ENCODE peak calls at places on chromosome 15, in eight cellular contexts. One of them, this sample, is unnamed.
A peak's percentile ranks its signal among the peaks of the same experiment; 100 is the strongest.

GRCh38 chr15:61374848-61375247 is 145.7 kb upstream of the RORA start:
- DNase-seq in CD8-positive, alpha-beta T cell: no peak
- DNase-seq in neural progenitor cell: no peak
- DNase-seq in psoas muscle: no peak
- DNase-seq in suprapubic skin: no peak
- DNase-seq in transverse colon: no peak
- DNase-seq in left ventricle myocardium inferior: no peak
- DNase-seq in ovary: no peak
- DNase-seq in this sample: no peak

GRCh38 chr15:23569513-23569912 is 4.0 kb downstream of the MKRN3 start:
- DNase-seq in suprapubic skin: no peak
- DNase-seq in left ventricle myocardium inferior: no peak
- DNase-seq in ovary: no peak
- DNase-seq in neural progenitor cell: no peak
- DNase-seq in CD8-positive, alpha-beta T cell: no peak
- DNase-seq in transverse colon: no peak
- DNase-seq in psoas muscle: no peak
- DNase-seq in this sample: no peak

GRCh38 chr15:101558217-101558941 is 68.9 kb upstream of the PCSK6 start:
- DNase-seq in suprapubic skin: no peak
- DNase-seq in neural progenitor cell: no peak
- DNase-seq in CD8-positive, alpha-beta T cell: no peak
- DNase-seq in psoas muscle: no peak
- DNase-seq in transverse colon: no peak
- DNase-seq in left ventricle myocardium inferior: no peak
- DNase-seq in ovary: no peak
- DNase-seq in this sample: no peak

GRCh38 chr15:63389902-63390301 is 8.3 kb upstream of the CA12 start:
- DNase-seq in suprapubic skin: no peak
- DNase-seq in transverse colon: peak; percentile 96
- DNase-seq in neural progenitor cell: no peak
- DNase-seq in left ventricle myocardium inferior: no peak
- DNase-seq in CD8-positive, alpha-beta T cell: no peak
- DNase-seq in psoas muscle: peak; percentile 25
- DNase-seq in ovary: peak; percentile 37
- DNase-seq in this sample: peak; percentile 85

GRCh38 chr15:64379216-64379960 is 1.9 kb downstream of the PCLAF start:
- DNase-seq in ovary: no peak
- DNase-seq in psoas muscle: no peak
- DNase-seq in CD8-positive, alpha-beta T cell: no peak
- DNase-seq in left ventricle myocardium inferior: no peak
- DNase-seq in transverse colon: no peak
- DNase-seq in neural progenitor cell: no peak
- DNase-seq in suprapubic skin: no peak
- DNase-seq in this sample: no peak

GRCh38 chr15:42056934-42057743 is 36.3 kb upstream of the PLA2G4E start:
- DNase-seq in transverse colon: peak; percentile 86
- DNase-seq in left ventricle myocardium inferior: peak; percentile 73
- DNase-seq in suprapubic skin: no peak
- DNase-seq in CD8-positive, alpha-beta T cell: peak; percentile 60
- DNase-seq in psoas muscle: peak; percentile 81
- DNase-seq in ovary: peak; percentile 64
- DNase-seq in neural progenitor cell: peak; percentile 94
- DNase-seq in this sample: peak; percentile 92

GRCh38 chr15:57873564-57874209 is 167.2 kb downstream of the POLR2M start:
- DNase-seq in suprapubic skin: no peak
- DNase-seq in ovary: no peak
- DNase-seq in transverse colon: no peak
- DNase-seq in psoas muscle: no peak
- DNase-seq in left ventricle myocardium inferior: no peak
- DNase-seq in CD8-positive, alpha-beta T cell: no peak
- DNase-seq in neural progenitor cell: no peak
- DNase-seq in this sample: no peak

GRCh38 chr15:58182460-58183163 is 44.4 kb downstream of the AQP9 start:
- DNase-seq in ovary: peak; percentile 36
- DNase-seq in psoas muscle: peak; percentile 25
- DNase-seq in transverse colon: peak; percentile 14
- DNase-seq in left ventricle myocardium inferior: peak; percentile 30
- DNase-seq in neural progenitor cell: peak; percentile 79
- DNase-seq in suprapubic skin: no peak
- DNase-seq in CD8-positive, alpha-beta T cell: no peak
- DNase-seq in this sample: no peak

GRCh38 chr15:95252404-95252803 is 1021.0 kb downstream of the MCTP2 start:
- DNase-seq in suprapubic skin: no peak
- DNase-seq in psoas muscle: no peak
- DNase-seq in CD8-positive, alpha-beta T cell: no peak
- DNase-seq in transverse colon: no peak
- DNase-seq in left ventricle myocardium inferior: no peak
- DNase-seq in ovary: no peak
- DNase-seq in neural progenitor cell: no peak
- DNase-seq in this sample: no peak

GRCh38 chr15:94265009-94265408 is 33.6 kb downstream of the MCTP2 start:
- DNase-seq in transverse colon: no peak
- DNase-seq in psoas muscle: no peak
- DNase-seq in left ventricle myocardium inferior: no peak
- DNase-seq in suprapubic skin: no peak
- DNase-seq in CD8-positive, alpha-beta T cell: no peak
- DNase-seq in neural progenitor cell: no peak
- DNase-seq in ovary: no peak
- DNase-seq in this sample: no peak

GRCh38 chr15:43229977-43230376 is 9.2 kb upstream of the EPB42 start:
- DNase-seq in CD8-positive, alpha-beta T cell: no peak
- DNase-seq in ovary: no peak
- DNase-seq in psoas muscle: no peak
- DNase-seq in suprapubic skin: no peak
- DNase-seq in left ventricle myocardium inferior: no peak
- DNase-seq in transverse colon: no peak
- DNase-seq in neural progenitor cell: no peak
- DNase-seq in this sample: no peak

GRCh38 chr15:44489464-44489863 is 47.5 kb upstream of the EIF3J start:
- DNase-seq in ovary: no peak
- DNase-seq in psoas muscle: no peak
- DNase-seq in CD8-positive, alpha-beta T cell: no peak
- DNase-seq in suprapubic skin: no peak
- DNase-seq in neural progenitor cell: no peak
- DNase-seq in transverse colon: no peak
- DNase-seq in left ventricle myocardium inferior: no peak
- DNase-seq in this sample: no peak

GRCh38 chr15:82809308-82810060 is at the start of gene WHAMM:
- DNase-seq in ovary: peak; percentile 99
- DNase-seq in transverse colon: peak; percentile 99
- DNase-seq in suprapubic skin: peak; percentile 100
- DNase-seq in CD8-positive, alpha-beta T cell: peak; percentile 94
- DNase-seq in left ventricle myocardium inferior: peak; percentile 99
- DNase-seq in psoas muscle: peak; percentile 99
- DNase-seq in neural progenitor cell: peak; percentile 96
- DNase-seq in this sample: peak; percentile 99

GRCh38 chr15:65189102-65189740 is 4.1 kb upstream of the CLPX start:
- DNase-seq in ovary: no peak
- DNase-seq in left ventricle myocardium inferior: no peak
- DNase-seq in transverse colon: no peak
- DNase-seq in CD8-positive, alpha-beta T cell: no peak
- DNase-seq in psoas muscle: no peak
- DNase-seq in neural progenitor cell: peak; percentile 70
- DNase-seq in suprapubic skin: no peak
- DNase-seq in this sample: no peak

GRCh38 chr15:93948728-93949127 is 282.6 kb upstream of the MCTP2 start:
- DNase-seq in neural progenitor cell: no peak
- DNase-seq in left ventricle myocardium inferior: no peak
- DNase-seq in ovary: no peak
- DNase-seq in suprapubic skin: no peak
- DNase-seq in psoas muscle: no peak
- DNase-seq in CD8-positive, alpha-beta T cell: no peak
- DNase-seq in transverse colon: no peak
- DNase-seq in this sample: no peak

GRCh38 chr15:27250223-27250622 is 279.2 kb downstream of the GABRG3 start:
- DNase-seq in psoas muscle: no peak
- DNase-seq in suprapubic skin: no peak
- DNase-seq in transverse colon: no peak
- DNase-seq in CD8-positive, alpha-beta T cell: no peak
- DNase-seq in ovary: no peak
- DNase-seq in neural progenitor cell: no peak
- DNase-seq in left ventricle myocardium inferior: no peak
- DNase-seq in this sample: no peak

GRCh38 chr15:43473885-43474284 is 19.1 kb downstream of the TP53BP1 start:
- DNase-seq in CD8-positive, alpha-beta T cell: no peak
- DNase-seq in left ventricle myocardium inferior: no peak
- DNase-seq in transverse colon: no peak
- DNase-seq in suprapubic skin: no peak
- DNase-seq in psoas muscle: no peak
- DNase-seq in ovary: no peak
- DNase-seq in neural progenitor cell: no peak
- DNase-seq in this sample: no peak

GRCh38 chr15:47688573-47689086 is 28.7 kb upstream of the SEMA6D start:
- DNase-seq in ovary: no peak
- DNase-seq in suprapubic skin: no peak
- DNase-seq in left ventricle myocardium inferior: no peak
- DNase-seq in CD8-positive, alpha-beta T cell: no peak
- DNase-seq in psoas muscle: no peak
- DNase-seq in neural progenitor cell: no peak
- DNase-seq in transverse colon: no peak
- DNase-seq in this sample: no peak

GRCh38 chr15:79156704-79157375 is 66.3 kb upstream of the RASGRF1 start:
- DNase-seq in CD8-positive, alpha-beta T cell: no peak
- DNase-seq in neural progenitor cell: no peak
- DNase-seq in left ventricle myocardium inferior: no peak
- DNase-seq in psoas muscle: no peak
- DNase-seq in transverse colon: no peak
- DNase-seq in suprapubic skin: no peak
- DNase-seq in ovary: no peak
- DNase-seq in this sample: no peak

GRCh38 chr15:66936115-66936863 is 129.1 kb upstream of the SMAD3 start:
- DNase-seq in left ventricle myocardium inferior: peak; percentile 67
- DNase-seq in suprapubic skin: peak; percentile 76
- DNase-seq in transverse colon: no peak
- DNase-seq in neural progenitor cell: no peak
- DNase-seq in ovary: peak; percentile 36
- DNase-seq in psoas muscle: peak; percentile 47
- DNase-seq in CD8-positive, alpha-beta T cell: no peak
- DNase-seq in this sample: no peak

GRCh38 chr15:57560976-57561711 is 30.6 kb upstream of the MYZAP start:
- DNase-seq in transverse colon: peak; percentile 76
- DNase-seq in suprapubic skin: peak; percentile 82
- DNase-seq in psoas muscle: peak; percentile 54
- DNase-seq in left ventricle myocardium inferior: peak; percentile 52
- DNase-seq in neural progenitor cell: peak; percentile 73
- DNase-seq in CD8-positive, alpha-beta T cell: peak; percentile 67
- DNase-seq in ovary: peak; percentile 81
- DNase-seq in this sample: no peak

GRCh38 chr15:99279783-99280307 is 28.6 kb downstream of the LRRC28 start:
- DNase-seq in left ventricle myocardium inferior: no peak
- DNase-seq in psoas muscle: no peak
- DNase-seq in transverse colon: no peak
- DNase-seq in CD8-positive, alpha-beta T cell: no peak
- DNase-seq in suprapubic skin: no peak
- DNase-seq in neural progenitor cell: no peak
- DNase-seq in ovary: no peak
- DNase-seq in this sample: no peak

GRCh38 chr15:24832282-24832681 is 122.5 kb upstream of the SNRPN start:
- DNase-seq in CD8-positive, alpha-beta T cell: no peak
- DNase-seq in transverse colon: no peak
- DNase-seq in neural progenitor cell: no peak
- DNase-seq in left ventricle myocardium inferior: no peak
- DNase-seq in ovary: no peak
- DNase-seq in psoas muscle: no peak
- DNase-seq in suprapubic skin: no peak
- DNase-seq in this sample: no peak

GRCh38 chr15:24835301-24835700 is 119.5 kb upstream of the SNRPN start:
- DNase-seq in transverse colon: no peak
- DNase-seq in CD8-positive, alpha-beta T cell: no peak
- DNase-seq in suprapubic skin: no peak
- DNase-seq in neural progenitor cell: no peak
- DNase-seq in left ventricle myocardium inferior: no peak
- DNase-seq in ovary: no peak
- DNase-seq in psoas muscle: no peak
- DNase-seq in this sample: no peak
- TF ChIP-seq CTCF in transverse colon: no peak
- TF ChIP-seq CTCF in CD8-positive, alpha-beta T cell: no peak
- TF ChIP-seq CTCF in suprapubic skin: no peak
- TF ChIP-seq CTCF in neural progenitor cell: peak; percentile 15
- TF ChIP-seq CTCF in left ventricle myocardium inferior: no peak
- TF ChIP-seq CTCF in ovary: no peak
- TF ChIP-seq CTCF in psoas muscle: no peak
- TF ChIP-seq CTCF in this sample: no peak

DNA sequence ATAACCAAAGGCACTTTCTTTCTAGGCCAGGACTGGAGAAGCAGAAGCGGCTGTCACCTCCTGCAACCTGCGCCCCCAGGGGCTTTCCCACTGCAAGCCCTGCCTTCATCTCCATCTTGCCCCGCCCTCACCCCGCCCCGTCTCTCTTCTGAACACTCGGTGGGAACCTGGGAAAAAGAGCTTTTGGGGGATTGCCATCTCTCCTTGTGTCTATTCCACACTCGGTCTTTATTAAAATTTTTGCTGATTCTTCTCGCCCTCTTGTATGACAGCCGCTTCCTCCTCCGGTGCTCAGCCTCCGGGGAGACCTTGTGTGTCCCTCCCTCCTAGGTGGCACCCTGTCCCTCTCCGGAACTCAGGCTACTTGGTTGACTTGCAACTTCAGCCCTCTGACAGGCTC is 41.9 kb upstream of the SPESP1 start:
- DNase-seq in CD8-positive, alpha-beta T cell: no peak
- DNase-seq in left ventricle myocardium inferior: no peak
- DNase-seq in psoas muscle: no peak
- DNase-seq in suprapubic skin: no peak
- DNase-seq in transverse colon: no peak
- DNase-seq in ovary: no peak
- DNase-seq in neural progenitor cell: peak; percentile 9
- DNase-seq in this sample: no peak
- H3K4me3 ChIP-seq in CD8-positive, alpha-beta T cell: no peak overlapping the region
- H3K4me3 ChIP-seq in left ventricle myocardium inferior: no peak overlapping the region
- H3K4me3 ChIP-seq in psoas muscle: no peak overlapping the region
- H3K4me3 ChIP-seq in suprapubic skin: no peak overlapping the region
- H3K4me3 ChIP-seq in transverse colon: no peak overlapping the region
- H3K4me3 ChIP-seq in ovary: no peak overlapping the region
- H3K4me3 ChIP-seq in neural progenitor cell: no peak overlapping the region
- H3K4me3 ChIP-seq in this sample: no peak overlapping the region

DNA sequence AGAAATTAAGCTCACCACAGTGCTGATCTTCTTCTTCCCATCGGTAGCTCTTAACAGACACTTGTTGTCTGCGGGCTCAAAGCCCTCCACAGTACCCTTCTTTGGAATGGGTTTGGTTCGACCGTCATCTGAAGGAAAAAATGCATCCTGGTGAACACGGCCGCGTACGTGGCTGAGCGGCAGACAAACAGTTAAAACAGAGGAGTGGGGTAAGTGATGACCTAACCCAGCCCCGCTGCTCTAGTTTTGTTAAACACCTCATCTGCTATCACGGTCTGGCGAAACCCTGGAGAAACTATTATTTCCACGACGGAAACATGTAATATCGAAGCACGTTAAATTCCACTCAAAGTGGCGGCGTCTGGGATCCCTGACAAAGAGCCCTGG is 721 bp downstream of the SRP14 start:
- DNase-seq in transverse colon: no peak
- DNase-seq in neural progenitor cell: no peak
- DNase-seq in ovary: no peak
- DNase-seq in psoas muscle: no peak
- DNase-seq in left ventricle myocardium inferior: no peak
- DNase-seq in suprapubic skin: no peak
- DNase-seq in CD8-positive, alpha-beta T cell: no peak
- DNase-seq in this sample: no peak
- H3K27me3 ChIP-seq in transverse colon: no peaks in the 10 kb centered on the region
- H3K27me3 ChIP-seq in neural progenitor cell: no peaks in the 10 kb centered on the region
- H3K27me3 ChIP-seq in ovary: no peaks in the 10 kb centered on the region
- H3K27me3 ChIP-seq in psoas muscle: no peaks in the 10 kb centered on the region
- H3K27me3 ChIP-seq in left ventricle myocardium inferior: no peaks in the 10 kb centered on the region
- H3K27me3 ChIP-seq in suprapubic skin: no peaks in the 10 kb centered on the region
- H3K27me3 ChIP-seq in CD8-positive, alpha-beta T cell: no peaks in the 10 kb centered on the region
- H3K27me3 ChIP-seq in this sample: no peaks in the 10 kb centered on the region

GRCh38 chr15:89129816-89130134 is 41.5 kb downstream of the ABHD2 start:
- DNase-seq in transverse colon: no peak
- DNase-seq in CD8-positive, alpha-beta T cell: no peak
- DNase-seq in ovary: no peak
- DNase-seq in left ventricle myocardium inferior: no peak
- DNase-seq in suprapubic skin: no peak
- DNase-seq in psoas muscle: no peak
- DNase-seq in neural progenitor cell: no peak
- DNase-seq in this sample: no peak
- TF ChIP-seq CTCF in transverse colon: no peak
- TF ChIP-seq CTCF in CD8-positive, alpha-beta T cell: peak; percentile 11
- TF ChIP-seq CTCF in ovary: no peak
- TF ChIP-seq CTCF in left ventricle myocardium inferior: no peak
- TF ChIP-seq CTCF in suprapubic skin: no peak
- TF ChIP-seq CTCF in psoas muscle: no peak
- TF ChIP-seq CTCF in neural progenitor cell: no peak
- TF ChIP-seq CTCF in this sample: no peak

This sample was measured in upper lobe of right lung.